ENCODE peak calls at places on chromosomes 3 and 15, in five cellular contexts. S is naive B cell; G is Daoy; N is body of pancreas; Q is naive thymus-derived CD4-positive, alpha-beta T cell. P is an unnamed sample.

GRCh38 chr3:43072361-43072760 is 33.5 kb downstream of the POMGNT2 start:
- DNase-seq in Q (no peak), N (no peak), G (no peak), S (no peak), P (no peak)

GRCh38 chr15:77033729-77034619 is 36.9 kb downstream of the TSPAN3 start:
- DNase-seq in G (no peak), N (no peak), S (no peak), Q (no peak), P (peak)

GRCh38 chr3:124119056-124119721 is 127.3 kb upstream of the ROPN1 start:
- DNase-seq in N (no peak), S (no peak), Q (no peak), G (peak), P (no peak)

GRCh38 chr3:16059081-16059537 is 115.4 kb upstream of the GALNT15 start:
- DNase-seq in Q (no peak), G (no peak), S (no peak), N (no peak), P (no peak)

GRCh38 chr3:80526153-80526552 is 758.4 kb upstream of the ROBO1 start:
- DNase-seq in G (no peak), Q (no peak), S (no peak), N (no peak), P (no peak)

GRCh38 chr15:101313041-101313761 is 18.2 kb upstream of the SNRPA1 start:
- DNase-seq in Q (no peak), N (no peak), S (no peak), G (no peak), P (no peak)

GRCh38 chr3:72516361-72516760 is 331.9 kb downstream of the SHQ1 start:
- DNase-seq in N (no peak), Q (no peak), S (no peak), G (no peak), P (no peak)

GRCh38 chr15:76235186-76235826 is 76.0 kb downstream of the ETFA start:
- DNase-seq in S (peak), G (no peak), Q (peak), N (no peak), P (no peak)

GRCh38 chr3:113223831-113224240 is 12.5 kb downstream of the BOC start:
- DNase-seq in N (no peak), Q (no peak), S (no peak), G (no peak), P (no peak)

GRCh38 chr3:36540898-36541518 is 160.7 kb downstream of the STAC start:
- DNase-seq in G (peak), Q (no peak), N (no peak), S (no peak), P (no peak)

GRCh38 chr15:73752817-73753214 is 335 bp downstream of the INSYN1 start:
- DNase-seq in Q (no peak), N (no peak), G (peak), S (no peak), P (no peak)

GRCh38 chr3:139108253-139108969 is 63.7 kb upstream of the PRR23C start:
- DNase-seq in Q (no peak), G (no peak), S (no peak), N (no peak), P (no peak)

GRCh38 chr3:127133971-127134370 is 59.0 kb upstream of the PRR23E start:
- DNase-seq in G (no peak), S (no peak), N (no peak), Q (no peak), P (no peak)

GRCh38 chr3:152376351-152377183 is 107.8 kb downstream of the MBNL1 start:
- DNase-seq in N (no peak), Q (no peak), S (peak), G (no peak), P (no peak)

GRCh38 chr3:113219605-113220300 is 8.4 kb downstream of the BOC start:
- DNase-seq in G (no peak), N (no peak), Q (no peak), S (no peak), P (no peak)

GRCh38 chr15:95470997-95471692 is 859.4 kb upstream of the NR2F2 start:
- DNase-seq in Q (no peak), G (no peak), N (peak), S (no peak), P (no peak)

GRCh38 chr3:39762537-39762936 is 46.9 kb upstream of the MYRIP start:
- DNase-seq in Q (no peak), G (no peak), N (no peak), S (no peak), P (no peak)

GRCh38 chr3:129161860-129162271 is 1.0 kb upstream of the ISY1 start:
- DNase-seq in N (peak), G (peak), Q (no peak), S (peak), P (no peak)

GRCh38 chr15:87200149-87200548 is 1056.4 kb downstream of the NTRK3 start:
- DNase-seq in N (no peak), S (no peak), G (no peak), Q (no peak), P (no peak)

GRCh38 chr3:124516333-124516732 is 213.9 kb upstream of the UMPS start:
- DNase-seq in G (no peak), Q (no peak), N (no peak), S (no peak), P (no peak)

GRCh38 chr3:62686486-62686885 is 188.7 kb downstream of the CADPS start:
- DNase-seq in Q (no peak), N (no peak), G (no peak), S (no peak), P (no peak)

GRCh38 chr15:31455499-31455898 is 128.9 kb downstream of the KLF13 start:
- DNase-seq in Q (no peak), G (no peak), S (no peak), N (no peak), P (no peak)

GRCh38 chr3:42094992-42095391 is 3.8 kb downstream of the TRAK1 start:
- DNase-seq in N (no peak), S (no peak), G (no peak), Q (no peak), P (no peak)

GRCh38 chr3:146024260-146024659 is 136.7 kb downstream of the PLOD2 start:
- DNase-seq in Q (no peak), S (no peak), N (no peak), G (no peak), P (no peak)

GRCh38 chr15:33098082-33099058 is 96.1 kb downstream of the FMN1 start:
- DNase-seq in S (no peak), N (no peak), Q (no peak), G (peak), P (no peak)

GRCh38 chr3:196528639-196529233 is 13.6 kb upstream of the SMCO1 start:
- DNase-seq in G (no peak), Q (peak), S (peak), N (peak), P (peak)

GRCh38 chr3:125383744-125384143 is 8.6 kb upstream of the ZNF148 start:
- DNase-seq in Q (no peak), N (no peak), G (no peak), S (no peak), P (no peak)

GRCh38 chr3:33044676-33045075 is 52.3 kb downstream of the GLB1 start:
- DNase-seq in S (no peak), N (no peak), Q (peak), G (no peak), P (no peak)

GRCh38 chr3:24624938-24625681 is 130.5 kb upstream of the THRB start:
- DNase-seq in Q (no peak), G (no peak), S (no peak), N (no peak), P (no peak)

GRCh38 chr3:64530434-64531049 is 157.3 kb downstream of the ADAMTS9 start:
- DNase-seq in N (peak), S (no peak), G (peak), Q (no peak), P (peak)

GRCh38 chr3:161939919-161940693 is 443.5 kb downstream of the OTOL1 start:
- DNase-seq in S (no peak), Q (no peak), G (no peak), N (no peak), P (no peak)

GRCh38 chr15:95252404-95252803 is 1021.0 kb downstream of the MCTP2 start:
- DNase-seq in N (no peak), S (no peak), G (no peak), Q (no peak), P (no peak)

GRCh38 chr15:81373996-81374395 is at the start of gene TMC3:
- DNase-seq in S (no peak), Q (no peak), N (no peak), G (no peak), P (no peak)